ENCODE peak calls at places on chromosomes 6 and 20, in five cellular contexts. S is suprapubic skin, Q is transverse colon, T is sigmoid colon, N is esophagus muscularis mucosa. B is an unnamed sample.
A peak's percentile ranks its signal among the peaks of the same experiment; 100 is the strongest.

GRCh38 chr6:36224918-36225461 is 28.4 kb downstream of the BRPF3 start:
- DNase-seq in S (no peak), Q (no peak), T (peak; percentile 40), N (no peak), B (no peak)

GRCh38 chr6:159719287-159719686 is 8.0 kb upstream of the WTAP start:
- DNase-seq in S (no peak), Q (no peak), T (no peak), N (no peak), B (no peak)

GRCh38 chr20:6886065-6886729 is 118.7 kb downstream of the BMP2 start:
- DNase-seq in S (no peak), Q (no peak), T (no peak), N (no peak), B (no peak)

GRCh38 chr6:22643780-22644179 is 74.4 kb downstream of the HDGFL1 start:
- DNase-seq in S (no peak), Q (peak; percentile 9), T (peak; percentile 66), N (no peak), B (no peak)

GRCh38 chr6:33073431-33073871 is at the start of gene HLA-DPA1:
- DNase-seq in S (no peak), Q (peak; percentile 64), T (no peak), N (peak; percentile 90), B (peak; percentile 63)

GRCh38 chr6:168292911-168293310 is 26.7 kb downstream of the DACT2 start:
- DNase-seq in S (no peak), Q (no peak), T (no peak), N (no peak), B (no peak)

GRCh38 chr20:63124092-63124781 is 91.7 kb downstream of the YTHDF1 start:
- DNase-seq in S (peak; percentile 57), Q (no peak), T (peak; percentile 53), N (no peak), B (no peak)

GRCh38 chr6:55826941-55827340 is 48.4 kb downstream of the BMP5 start:
- DNase-seq in S (no peak), Q (no peak), T (no peak), N (no peak), B (no peak)

GRCh38 chr20:37395921-37396519 is 50.1 kb downstream of the SRC start:
- DNase-seq in S (no peak), Q (no peak), T (no peak), N (no peak), B (no peak)

GRCh38 chr6:36727491-36728021 is 29.9 kb downstream of the RAB44 start:
- DNase-seq in S (no peak), Q (no peak), T (no peak), N (no peak), B (no peak)

GRCh38 chr6:31794866-31795615 is 511 bp downstream of the VARS1 start:
- DNase-seq in S (no peak), Q (no peak), T (no peak), N (no peak), B (no peak)

GRCh38 chr6:147141690-147142308 is 62.4 kb upstream of the STXBP5 start:
- DNase-seq in S (no peak), Q (no peak), T (no peak), N (no peak), B (no peak)

GRCh38 chr20:46975976-46976375 is 81.3 kb downstream of the EYA2 start:
- DNase-seq in S (peak; percentile 20), Q (no peak), T (no peak), N (no peak), B (no peak)

GRCh38 chr6:85465762-85466161 is 15.9 kb downstream of the NT5E start:
- DNase-seq in S (no peak), Q (no peak), T (no peak), N (peak; percentile 37), B (no peak)

GRCh38 chr6:85463621-85464259 is 13.9 kb downstream of the NT5E start:
- DNase-seq in S (no peak), Q (no peak), T (no peak), N (no peak), B (no peak)

GRCh38 chr6:85464722-85465150 is 14.9 kb downstream of the NT5E start:
- DNase-seq in S (no peak), Q (no peak), T (no peak), N (peak; percentile 70), B (no peak)

GRCh38 chr6:85462673-85463072 is 12.8 kb downstream of the NT5E start:
- DNase-seq in S (no peak), Q (no peak), T (no peak), N (no peak), B (no peak)

DNA sequence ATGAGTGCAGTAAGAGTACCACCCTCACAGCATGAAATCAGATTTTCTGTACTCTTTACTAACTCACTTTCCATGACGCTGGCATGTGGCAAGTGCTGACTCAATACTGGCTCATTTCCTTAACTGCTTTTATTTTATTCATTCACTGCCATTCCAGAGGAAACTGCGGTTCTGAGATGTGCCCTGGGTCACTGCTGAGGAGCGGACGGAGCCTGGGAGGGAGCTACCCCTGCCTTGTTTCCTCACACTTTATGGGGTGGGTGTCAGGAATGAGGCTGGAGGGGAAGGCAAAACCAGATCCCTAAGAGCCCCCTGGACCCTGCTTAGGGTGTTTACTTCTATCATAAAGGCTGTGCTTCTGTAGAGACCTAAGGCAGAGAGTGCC is 14.4 kb downstream of the NT5E start:
- DNase-seq in S (no peak), Q (no peak), T (no peak), N (peak; percentile 81), B (no peak)
- TF ChIP-seq EP300 in S (no peak), Q (no peak), T (no peak), N (no peak), B (no peak)

GRCh38 chr6:15331143-15331542 is 85.3 kb downstream of the JARID2 start:
- DNase-seq in S (no peak), Q (no peak), T (no peak), N (no peak), B (no peak)
- TF ChIP-seq CTCF in S (no peak), Q (no peak), T (no peak), N (no peak), B (no peak)

GRCh38 chr6:122202576-122203137 is 196.8 kb upstream of the HSF2 start:
- DNase-seq in S (no peak), Q (no peak), T (no peak), N (no peak), B (no peak)

GRCh38 chr6:122207794-122208193 is 191.7 kb upstream of the HSF2 start:
- DNase-seq in S (no peak), Q (no peak), T (no peak), N (no peak), B (no peak)

GRCh38 chr6:122207061-122207460 is 192.4 kb upstream of the HSF2 start:
- DNase-seq in S (no peak), Q (no peak), T (no peak), N (no peak), B (no peak)
- TF ChIP-seq POLR2AphosphoS5 in S (no peak), Q (no peak), T (no peak), N (no peak), B (no peak)

GRCh38 chr6:21560249-21560648 is 33.3 kb upstream of the SOX4 start:
- DNase-seq in S (no peak), Q (no peak), T (no peak), N (no peak), B (no peak)

GRCh38 chr6:21556506-21556905 is 37.0 kb upstream of the SOX4 start:
- DNase-seq in S (no peak), Q (no peak), T (no peak), N (no peak), B (no peak)

GRCh38 chr6:21555197-21555596 is 38.4 kb upstream of the SOX4 start:
- DNase-seq in S (no peak), Q (no peak), T (no peak), N (no peak), B (no peak)

GRCh38 chr6:21556968-21557721 is 36.4 kb upstream of the SOX4 start:
- DNase-seq in S (no peak), Q (no peak), T (no peak), N (no peak), B (no peak)

GRCh38 chr6:21559238-21559637 is 34.3 kb upstream of the SOX4 start:
- DNase-seq in S (no peak), Q (no peak), T (no peak), N (no peak), B (no peak)
- TF ChIP-seq EP300 in S (no peak), Q (no peak), T (no peak), N (no peak), B (no peak)

DNA sequence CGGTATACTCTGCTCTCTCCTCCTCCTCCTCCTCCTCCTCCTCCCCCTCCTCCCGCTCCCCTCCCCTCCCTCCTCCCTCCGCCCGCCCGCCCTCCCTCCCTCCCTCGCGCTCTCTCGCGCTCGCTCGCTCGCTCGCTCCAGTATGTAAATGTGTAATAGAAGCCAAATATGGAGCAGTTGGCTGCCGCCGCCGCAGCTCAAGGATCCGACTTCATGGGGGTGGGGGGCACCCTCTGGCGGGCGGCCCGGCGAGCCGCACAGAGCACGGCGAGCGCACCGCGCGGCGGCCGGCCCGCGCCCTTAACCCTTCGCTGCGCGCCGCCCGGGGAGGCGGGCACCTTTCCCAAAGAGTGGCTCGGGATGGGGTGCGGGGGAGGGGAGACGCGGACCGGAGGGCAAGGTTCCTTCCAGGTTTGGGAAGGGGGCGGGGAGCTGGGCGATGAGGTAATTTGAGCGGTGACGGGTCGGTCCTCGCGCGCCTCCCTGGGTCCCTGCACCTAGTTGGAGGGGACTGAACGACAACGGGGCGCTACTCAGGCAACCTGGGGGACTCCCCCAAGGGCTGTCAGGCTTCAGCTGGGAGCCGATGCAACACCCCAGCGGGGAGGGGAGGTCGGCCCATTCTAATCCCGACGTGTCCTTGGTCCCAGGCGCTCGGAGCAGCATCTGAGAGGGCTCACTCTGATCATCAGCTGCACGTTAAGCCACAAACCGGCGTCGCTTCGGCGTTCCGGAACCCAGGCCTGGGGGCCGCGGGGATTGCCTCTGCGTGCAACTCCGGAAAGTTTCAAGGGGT is 407 bp upstream of the ATXN1 start:
- DNase-seq in S (peak; percentile 93), Q (peak; percentile 91), T (peak; percentile 95), N (peak; percentile 97), B (peak; percentile 89)
- TF ChIP-seq CTCF in S (peak; percentile 32), Q (no peak), T (no peak), N (no peak), B (no peak)

GRCh38 chr6:108263371-108263770 is 2.5 kb upstream of the SNX3 start:
- DNase-seq in S (no peak), Q (no peak), T (no peak), N (no peak), B (no peak)

GRCh38 chr6:108254436-108255410 is 6.1 kb downstream of the SNX3 start:
- DNase-seq in S (no peak), Q (no peak), T (no peak), N (no peak), B (no peak)

GRCh38 chr6:108260809-108261569 is at the start of gene SNX3:
- DNase-seq in S (peak; percentile 93), Q (peak; percentile 98), T (peak; percentile 98), N (peak; percentile 97), B (peak; percentile 96)

GRCh38 chr6:108260126-108260808 is 573 bp downstream of the SNX3 start:
- DNase-seq in S (no peak), Q (peak; percentile 46), T (peak; percentile 67), N (no peak), B (peak; percentile 33)
- TF ChIP-seq POLR2AphosphoS5 in S (no peak), Q (no peak), T (peak; percentile 14), N (peak; percentile 49), B (no peak)